ENCODE peak calls at places on chromosomes 6 and 20, in six cellular contexts. H is spleen, N is HepG2, R is breast epithelium, S is upper lobe of left lung, U is H1. J is an unnamed sample.

GRCh38 chr20:2817341-2817726 is 1.2 kb downstream of the TMEM239 start:
- DNase-seq in H (no peak), N (no peak), R (peak; percentile 20), S (no peak), U (no peak), J (peak; percentile 82)

GRCh38 chr6:81999270-81999669 is 246.8 kb upstream of the TENT5A start:
- DNase-seq in H (no peak), N (peak; percentile 50), R (no peak), S (no peak), U (no peak), J (no peak)

GRCh38 chr6:168192195-168192900 is 113.3 kb upstream of the FRMD1 start:
- DNase-seq in H (no peak), N (no peak), R (no peak), S (no peak), U (peak; percentile 17), J (no peak)

GRCh38 chr6:39812853-39813533 is 20.8 kb downstream of the DAAM2 start:
- DNase-seq in H (no peak), N (no peak), R (no peak), S (peak; percentile 70), U (no peak), J (no peak)

GRCh38 chr6:108565091-108565766 is 4.5 kb downstream of the FOXO3 start:
- DNase-seq in H (no peak), N (no peak), R (no peak), S (no peak), U (no peak), J (no peak)

GRCh38 chr6:159874475-159874874 is 16.3 kb upstream of the MAS1 start:
- DNase-seq in H (no peak), N (no peak), R (no peak), S (no peak), U (no peak), J (no peak)

GRCh38 chr6:160424256-160424655 is 76.1 kb downstream of the SLC22A3 start:
- DNase-seq in H (no peak), N (no peak), R (no peak), S (no peak), U (no peak), J (no peak)

GRCh38 chr20:1489328-1489727 is 1.9 kb downstream of the SIRPB2 start:
- DNase-seq in H (no peak), N (no peak), R (no peak), S (no peak), U (no peak), J (no peak)

GRCh38 chr6:163820745-163821456 is 406.4 kb downstream of the QKI start:
- DNase-seq in H (no peak), N (no peak), R (no peak), S (no peak), U (no peak), J (no peak)

GRCh38 chr6:34386316-34387137 is 5.9 kb downstream of the NUDT3 start:
- DNase-seq in H (no peak), N (peak; percentile 78), R (no peak), S (no peak), U (no peak), J (no peak)

GRCh38 chr6:31400467-31401289 is 2.7 kb upstream of the MICA start:
- DNase-seq in H (peak; percentile 96), N (peak; percentile 65), R (peak; percentile 71), S (peak; percentile 90), U (peak; percentile 61), J (no peak)

GRCh38 chr6:28393912-28394662 is 5.5 kb downstream of the ZSCAN12 start:
- DNase-seq in H (no peak), N (peak; percentile 42), R (no peak), S (no peak), U (no peak), J (no peak)

GRCh38 chr6:156450421-156450820 is 326.8 kb upstream of the ARID1B start:
- DNase-seq in H (no peak), N (no peak), R (no peak), S (no peak), U (no peak), J (no peak)

GRCh38 chr6:156449569-156449968 is 327.6 kb upstream of the ARID1B start:
- DNase-seq in H (no peak), N (no peak), R (no peak), S (no peak), U (no peak), J (no peak)

GRCh38 chr6:156451088-156451487 is 326.1 kb upstream of the ARID1B start:
- DNase-seq in H (no peak), N (no peak), R (no peak), S (no peak), U (no peak), J (no peak)

GRCh38 chr6:156451726-156452125 is 325.5 kb upstream of the ARID1B start:
- DNase-seq in H (no peak), N (no peak), R (no peak), S (no peak), U (no peak), J (no peak)

GRCh38 chr6:156449128-156449527 is 328.1 kb upstream of the ARID1B start:
- DNase-seq in H (no peak), N (no peak), R (no peak), S (peak; percentile 26), U (no peak), J (no peak)
- TF ChIP-seq POLR2AphosphoS5 in H (no peak), N (no peak), R (no peak), S (no peak), U (no peak), J (no peak)

GRCh38 chr20:50980851-50981713 is 22.5 kb downstream of the MOCS3 start:
- DNase-seq in H (peak; percentile 86), N (peak; percentile 79), R (no peak), S (peak; percentile 54), U (peak; percentile 82), J (no peak)

GRCh38 chr20:50975701-50976330 is 17.2 kb downstream of the MOCS3 start:
- DNase-seq in H (no peak), N (no peak), R (peak; percentile 22), S (no peak), U (no peak), J (no peak)

GRCh38 chr20:50981714-50982048 is 23.1 kb downstream of the MOCS3 start:
- DNase-seq in H (no peak), N (no peak), R (no peak), S (no peak), U (no peak), J (no peak)

GRCh38 chr20:50980071-50980681 is 21.6 kb downstream of the MOCS3 start:
- DNase-seq in H (no peak), N (peak; percentile 64), R (no peak), S (no peak), U (no peak), J (no peak)

DNA sequence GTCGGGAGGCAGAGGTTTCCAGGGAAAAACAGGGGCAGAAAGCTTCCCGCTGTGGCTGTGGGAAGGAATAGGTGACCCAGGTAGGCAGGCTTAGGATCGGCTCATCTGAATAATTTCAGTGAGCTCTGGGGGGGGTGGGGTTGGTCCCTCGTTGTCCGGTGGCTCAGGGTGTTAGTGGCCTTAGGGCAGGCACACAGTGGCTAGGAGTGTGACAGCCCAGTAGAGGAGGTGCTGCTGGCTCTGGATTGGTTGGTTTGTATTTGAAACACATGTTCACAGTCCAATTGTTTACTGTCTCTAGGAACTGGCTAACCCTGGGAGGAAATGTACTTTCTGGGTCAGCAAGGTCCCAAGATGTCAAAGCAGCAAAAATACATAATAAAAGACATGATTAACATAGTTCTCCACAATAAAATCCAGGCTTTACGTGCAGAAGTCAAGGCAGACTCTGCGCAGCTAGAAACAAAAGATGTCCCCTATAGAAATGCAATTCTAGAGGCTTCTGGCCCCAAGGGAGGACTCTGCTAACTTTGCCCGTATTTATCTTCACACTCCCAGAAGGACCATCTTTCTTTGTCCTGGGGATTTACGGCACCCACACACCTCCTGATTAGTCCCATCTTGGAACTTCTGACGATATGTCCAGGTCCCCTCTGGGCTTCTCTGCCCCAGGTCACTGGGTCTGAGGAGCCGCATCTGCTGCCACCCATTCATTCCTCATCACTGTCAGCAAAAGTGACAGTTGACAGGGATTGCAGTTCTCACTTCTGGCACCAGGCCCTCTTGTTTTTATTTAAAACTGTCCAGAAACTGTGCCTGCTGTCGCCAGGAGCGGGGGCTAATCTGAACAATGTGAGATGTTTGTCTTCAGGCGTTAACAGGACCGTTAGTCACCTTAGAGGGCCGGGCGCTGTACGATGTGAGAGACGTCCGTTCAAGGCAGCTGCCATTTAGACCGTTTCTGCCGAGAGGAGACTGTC is 18.7 kb downstream of the MOCS3 start:
- DNase-seq in H (no peak), N (no peak), R (peak; percentile 51), S (no peak), U (no peak), J (no peak)
- H3K27me3 ChIP-seq in H (peaks cover 11% of the 10 kb centered on the region), N (peaks cover 9% of the 10 kb centered on the region), R (peaks cover 4% of the 10 kb centered on the region), S (no peaks in the 10 kb centered on the region), U (no peaks in the 10 kb centered on the region), J (no peaks in the 10 kb centered on the region)

DNA sequence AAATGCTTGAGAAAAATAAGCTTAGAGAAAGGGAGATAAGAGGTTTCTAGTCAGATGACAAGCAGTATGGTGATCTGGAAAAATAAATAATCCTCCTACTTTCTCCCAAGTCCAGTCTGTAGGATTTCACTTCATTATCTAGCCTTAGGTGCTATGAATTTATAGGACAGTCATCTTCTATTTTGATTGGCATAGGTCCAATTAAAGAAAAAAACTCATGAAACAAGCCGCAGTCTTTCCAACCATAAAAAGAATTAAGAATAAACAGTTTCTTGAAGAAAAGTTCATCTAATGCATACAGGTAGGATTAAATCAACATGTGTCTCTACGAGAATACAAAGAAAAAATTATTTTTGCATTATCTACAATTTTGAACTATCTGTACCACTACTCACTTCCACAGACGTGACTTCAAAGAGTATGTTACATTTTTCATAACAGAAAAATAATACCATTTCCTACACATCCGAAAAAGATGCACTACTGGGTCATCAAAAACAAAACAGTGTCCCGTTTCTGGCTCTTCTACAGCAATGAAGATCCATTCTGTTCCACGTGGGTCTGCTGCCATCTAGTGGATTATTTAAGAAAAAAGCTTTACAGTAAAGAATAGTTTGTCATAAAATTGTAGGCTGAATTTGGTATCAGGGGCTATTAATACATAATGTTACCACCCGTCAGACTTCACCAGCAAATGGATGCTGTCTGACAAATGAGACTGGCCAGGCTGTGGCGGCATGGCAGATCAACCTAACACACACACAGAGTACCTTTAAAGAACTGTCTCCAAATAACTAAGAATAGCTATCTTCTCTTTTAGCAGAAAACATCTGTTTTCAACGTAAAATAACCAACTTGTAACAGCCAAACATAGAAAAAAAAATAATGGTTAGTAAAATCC is 28.9 kb downstream of the STX7 start:
- DNase-seq in H (no peak), N (peak; percentile 75), R (no peak), S (peak; percentile 31), U (no peak), J (no peak)
- TF ChIP-seq POLR2AphosphoS5 in H (no peak), N (no peak), R (no peak), S (no peak), U (no peak), J (peak; percentile 65)

GRCh38 chr6:47070461-47070860 is 28.3 kb upstream of the ADGRF1 start:
- DNase-seq in H (no peak), N (no peak), R (no peak), S (no peak), U (no peak), J (no peak)
- H3K27me3 ChIP-seq in H (no peaks in the 10 kb centered on the region), N (no peaks in the 10 kb centered on the region), R (no peaks in the 10 kb centered on the region), S (no peaks in the 10 kb centered on the region), U (no peaks in the 10 kb centered on the region), J (no peaks in the 10 kb centered on the region)